ENCODE peak calls at places on chromosomes 16 and 17, in six cellular contexts. One of them, this sample, is unnamed.

GRCh38 chr16:81588326-81589081 is 143.9 kb downstream of the CMIP start:
- DNase-seq in IMR-90: no peak
- DNase-seq in right cardiac atrium: no peak
- DNase-seq in heart right ventricle: no peak
- DNase-seq in mucosa of descending colon: no peak
- DNase-seq in upper lobe of left lung: no peak
- DNase-seq in this sample: no peak

GRCh38 chr17:63150994-63151464 is 185.0 kb downstream of the TANC2 start:
- DNase-seq in IMR-90: peak; percentile 80
- DNase-seq in right cardiac atrium: no peak
- DNase-seq in heart right ventricle: no peak
- DNase-seq in mucosa of descending colon: no peak
- DNase-seq in upper lobe of left lung: no peak
- DNase-seq in this sample: no peak

GRCh38 chr17:77807746-77808441 is 150.6 kb upstream of the TNRC6C start:
- DNase-seq in IMR-90: no peak
- DNase-seq in right cardiac atrium: no peak
- DNase-seq in heart right ventricle: no peak
- DNase-seq in mucosa of descending colon: no peak
- DNase-seq in upper lobe of left lung: no peak
- DNase-seq in this sample: no peak

GRCh38 chr17:77429985-77430752 is 289.4 kb downstream of the SEC14L1 start:
- DNase-seq in IMR-90: peak; percentile 99
- DNase-seq in right cardiac atrium: peak; percentile 96
- DNase-seq in heart right ventricle: peak; percentile 97
- DNase-seq in mucosa of descending colon: peak; percentile 90
- DNase-seq in upper lobe of left lung: peak; percentile 83
- DNase-seq in this sample: peak; percentile 86

GRCh38 chr16:88703486-88704309 is 2.5 kb downstream of the RNF166 start:
- DNase-seq in IMR-90: no peak
- DNase-seq in right cardiac atrium: peak; percentile 86
- DNase-seq in heart right ventricle: peak; percentile 40
- DNase-seq in mucosa of descending colon: peak; percentile 56
- DNase-seq in upper lobe of left lung: peak; percentile 86
- DNase-seq in this sample: peak; percentile 49

GRCh38 chr17:55093358-55093757 is 124.8 kb downstream of the STXBP4 start:
- DNase-seq in IMR-90: no peak
- DNase-seq in right cardiac atrium: no peak
- DNase-seq in heart right ventricle: no peak
- DNase-seq in mucosa of descending colon: no peak
- DNase-seq in upper lobe of left lung: no peak
- DNase-seq in this sample: no peak

GRCh38 chr17:80191192-80191591 is 21.4 kb downstream of the CARD14 start:
- DNase-seq in IMR-90: no peak
- DNase-seq in right cardiac atrium: no peak
- DNase-seq in heart right ventricle: no peak
- DNase-seq in mucosa of descending colon: no peak
- DNase-seq in upper lobe of left lung: peak; percentile 72
- DNase-seq in this sample: no peak

GRCh38 chr16:17161034-17161433 is 309.7 kb downstream of the XYLT1 start:
- DNase-seq in IMR-90: no peak
- DNase-seq in right cardiac atrium: no peak
- DNase-seq in heart right ventricle: no peak
- DNase-seq in mucosa of descending colon: no peak
- DNase-seq in upper lobe of left lung: peak; percentile 37
- DNase-seq in this sample: no peak

GRCh38 chr17:9446528-9446927 is 129.1 kb downstream of the STX8 start:
- DNase-seq in IMR-90: no peak
- DNase-seq in right cardiac atrium: no peak
- DNase-seq in heart right ventricle: no peak
- DNase-seq in mucosa of descending colon: no peak
- DNase-seq in upper lobe of left lung: no peak
- DNase-seq in this sample: no peak

GRCh38 chr17:50186661-50187402 is 14.6 kb downstream of the COL1A1 start:
- DNase-seq in IMR-90: peak; percentile 82
- DNase-seq in right cardiac atrium: peak; percentile 47
- DNase-seq in heart right ventricle: no peak
- DNase-seq in mucosa of descending colon: no peak
- DNase-seq in upper lobe of left lung: peak; percentile 56
- DNase-seq in this sample: no peak

GRCh38 chr17:47281246-47281645 is 27.6 kb downstream of the ITGB3 start:
- DNase-seq in IMR-90: no peak
- DNase-seq in right cardiac atrium: no peak
- DNase-seq in heart right ventricle: no peak
- DNase-seq in mucosa of descending colon: no peak
- DNase-seq in upper lobe of left lung: no peak
- DNase-seq in this sample: no peak

GRCh38 chr17:40499551-40500189 is 1.8 kb downstream of the TNS4 start:
- DNase-seq in IMR-90: peak; percentile 60
- DNase-seq in right cardiac atrium: peak; percentile 95
- DNase-seq in heart right ventricle: peak; percentile 90
- DNase-seq in mucosa of descending colon: peak; percentile 95
- DNase-seq in upper lobe of left lung: peak; percentile 90
- DNase-seq in this sample: no peak

GRCh38 chr16:85777583-85778310 is 21.6 kb downstream of the EMC8 start:
- DNase-seq in IMR-90: peak; percentile 58
- DNase-seq in right cardiac atrium: no peak
- DNase-seq in heart right ventricle: no peak
- DNase-seq in mucosa of descending colon: no peak
- DNase-seq in upper lobe of left lung: no peak
- DNase-seq in this sample: no peak

GRCh38 chr16:84593825-84594724 is 23.8 kb downstream of the COTL1 start:
- DNase-seq in IMR-90: no peak
- DNase-seq in right cardiac atrium: peak; percentile 72
- DNase-seq in heart right ventricle: no peak
- DNase-seq in mucosa of descending colon: peak; percentile 83
- DNase-seq in upper lobe of left lung: no peak
- DNase-seq in this sample: peak; percentile 67

GRCh38 chr17:67376892-67377726 is at the start of gene PITPNC1:
- DNase-seq in IMR-90: peak; percentile 86
- DNase-seq in right cardiac atrium: peak; percentile 95
- DNase-seq in heart right ventricle: peak; percentile 89
- DNase-seq in mucosa of descending colon: peak; percentile 87
- DNase-seq in upper lobe of left lung: peak; percentile 97
- DNase-seq in this sample: peak; percentile 79

GRCh38 chr17:58200024-58200633 is 7.6 kb downstream of the EPX start:
- DNase-seq in IMR-90: peak; percentile 36
- DNase-seq in right cardiac atrium: peak; percentile 68
- DNase-seq in heart right ventricle: no peak
- DNase-seq in mucosa of descending colon: peak; percentile 50
- DNase-seq in upper lobe of left lung: no peak
- DNase-seq in this sample: peak; percentile 25

GRCh38 chr17:34579979-34580684 is 750 bp downstream of the TMEM132E start:
- DNase-seq in IMR-90: no peak
- DNase-seq in right cardiac atrium: peak; percentile 79
- DNase-seq in heart right ventricle: peak; percentile 19
- DNase-seq in mucosa of descending colon: no peak
- DNase-seq in upper lobe of left lung: peak; percentile 85
- DNase-seq in this sample: no peak

GRCh38 chr17:34182036-34182803 is 72.9 kb upstream of the CCL2 start:
- DNase-seq in IMR-90: no peak
- DNase-seq in right cardiac atrium: no peak
- DNase-seq in heart right ventricle: no peak
- DNase-seq in mucosa of descending colon: no peak
- DNase-seq in upper lobe of left lung: no peak
- DNase-seq in this sample: no peak

GRCh38 chr16:10625595-10626357 is 45.4 kb upstream of the EMP2 start:
- DNase-seq in IMR-90: peak; percentile 31
- DNase-seq in right cardiac atrium: no peak
- DNase-seq in heart right ventricle: no peak
- DNase-seq in mucosa of descending colon: no peak
- DNase-seq in upper lobe of left lung: no peak
- DNase-seq in this sample: no peak

GRCh38 chr17:5179003-5179402 is 12.7 kb downstream of the ZNF594 start:
- DNase-seq in IMR-90: no peak
- DNase-seq in right cardiac atrium: no peak
- DNase-seq in heart right ventricle: no peak
- DNase-seq in mucosa of descending colon: no peak
- DNase-seq in upper lobe of left lung: peak; percentile 30
- DNase-seq in this sample: no peak
- H3K9me3 ChIP-seq in IMR-90: peaks cover 59% of the 10 kb centered on the region
- H3K9me3 ChIP-seq in right cardiac atrium: peaks cover 27% of the 10 kb centered on the region
- H3K9me3 ChIP-seq in heart right ventricle: peaks cover 63% of the 10 kb centered on the region
- H3K9me3 ChIP-seq in mucosa of descending colon: peaks cover 92% of the 10 kb centered on the region
- H3K9me3 ChIP-seq in upper lobe of left lung: peaks cover 90% of the 10 kb centered on the region
- H3K9me3 ChIP-seq in this sample: peaks cover 37% of the 10 kb centered on the region

GRCh38 chr16:31780342-31780741 is 93.3 kb upstream of the ZNF267 start:
- DNase-seq in IMR-90: no peak
- DNase-seq in right cardiac atrium: no peak
- DNase-seq in heart right ventricle: no peak
- DNase-seq in mucosa of descending colon: no peak
- DNase-seq in upper lobe of left lung: no peak
- DNase-seq in this sample: no peak
- H3K9me3 ChIP-seq in IMR-90: peaks cover 11% of the 10 kb centered on the region
- H3K9me3 ChIP-seq in right cardiac atrium: no peaks in the 10 kb centered on the region
- H3K9me3 ChIP-seq in heart right ventricle: peaks cover 54% of the 10 kb centered on the region
- H3K9me3 ChIP-seq in mucosa of descending colon: peaks cover 95% of the 10 kb centered on the region
- H3K9me3 ChIP-seq in upper lobe of left lung: peaks cover 66% of the 10 kb centered on the region
- H3K9me3 ChIP-seq in this sample: peaks cover 19% of the 10 kb centered on the region

GRCh38 chr17:72795941-72796340 is 296.5 kb downstream of the SLC39A11 start:
- DNase-seq in IMR-90: no peak
- DNase-seq in right cardiac atrium: no peak
- DNase-seq in heart right ventricle: no peak
- DNase-seq in mucosa of descending colon: no peak
- DNase-seq in upper lobe of left lung: no peak
- DNase-seq in this sample: no peak
- H3K9me3 ChIP-seq in IMR-90: peaks cover 20% of the 10 kb centered on the region
- H3K9me3 ChIP-seq in right cardiac atrium: peaks cover 5% of the 10 kb centered on the region
- H3K9me3 ChIP-seq in heart right ventricle: peaks cover 21% of the 10 kb centered on the region
- H3K9me3 ChIP-seq in mucosa of descending colon: peaks cover 14% of the 10 kb centered on the region
- H3K9me3 ChIP-seq in upper lobe of left lung: peaks cover 23% of the 10 kb centered on the region
- H3K9me3 ChIP-seq in this sample: peaks cover 3% of the 10 kb centered on the region

GRCh38 chr17:22461460-22462145 is 769.3 kb downstream of the KCNJ18 start:
- DNase-seq in IMR-90: no peak
- DNase-seq in right cardiac atrium: no peak
- DNase-seq in heart right ventricle: no peak
- DNase-seq in mucosa of descending colon: no peak
- DNase-seq in upper lobe of left lung: no peak
- DNase-seq in this sample: no peak

GRCh38 chr17:22462461-22462860 is 770.1 kb downstream of the KCNJ18 start:
- DNase-seq in IMR-90: no peak
- DNase-seq in right cardiac atrium: no peak
- DNase-seq in heart right ventricle: no peak
- DNase-seq in mucosa of descending colon: no peak
- DNase-seq in upper lobe of left lung: no peak
- DNase-seq in this sample: no peak

GRCh38 chr17:22459331-22459952 is 767.1 kb downstream of the KCNJ18 start:
- DNase-seq in IMR-90: no peak
- DNase-seq in right cardiac atrium: no peak
- DNase-seq in heart right ventricle: no peak
- DNase-seq in mucosa of descending colon: no peak
- DNase-seq in upper lobe of left lung: peak; percentile 62
- DNase-seq in this sample: no peak

GRCh38 chr17:22459953-22460350 is 767.6 kb downstream of the KCNJ18 start:
- DNase-seq in IMR-90: no peak
- DNase-seq in right cardiac atrium: no peak
- DNase-seq in heart right ventricle: no peak
- DNase-seq in mucosa of descending colon: no peak
- DNase-seq in upper lobe of left lung: peak; percentile 60
- DNase-seq in this sample: no peak

GRCh38 chr17:22460461-22461063 is 768.2 kb downstream of the KCNJ18 start:
- DNase-seq in IMR-90: no peak
- DNase-seq in right cardiac atrium: no peak
- DNase-seq in heart right ventricle: no peak
- DNase-seq in mucosa of descending colon: no peak
- DNase-seq in upper lobe of left lung: peak; percentile 36
- DNase-seq in this sample: no peak
- H3K9me3 ChIP-seq in IMR-90: peaks cover 22% of the 10 kb centered on the region
- H3K9me3 ChIP-seq in right cardiac atrium: no peaks in the 10 kb centered on the region
- H3K9me3 ChIP-seq in heart right ventricle: no peaks in the 10 kb centered on the region
- H3K9me3 ChIP-seq in mucosa of descending colon: peaks cover 53% of the 10 kb centered on the region
- H3K9me3 ChIP-seq in upper lobe of left lung: no peaks in the 10 kb centered on the region
- H3K9me3 ChIP-seq in this sample: no peaks in the 10 kb centered on the region

DNA sequence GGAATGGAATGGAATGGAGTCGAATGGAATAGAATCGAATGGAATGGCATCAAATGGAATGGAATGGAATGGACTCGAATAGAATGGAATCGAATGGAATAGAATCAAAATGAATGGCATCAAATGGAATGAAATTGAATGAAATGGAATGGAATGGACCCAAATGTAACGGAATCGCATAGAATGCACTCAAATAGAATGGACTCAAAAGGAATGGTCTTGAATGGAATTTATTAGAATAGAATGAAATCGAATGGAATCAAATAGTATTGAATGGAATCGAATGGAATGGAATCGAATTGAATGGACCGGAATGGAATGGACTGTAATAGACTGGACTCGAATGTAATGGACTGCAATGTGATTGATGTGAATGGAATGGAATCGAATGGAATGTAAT is 501.4 kb upstream of the WSB1 start:
- DNase-seq in IMR-90: peak; percentile 55
- DNase-seq in right cardiac atrium: no peak
- DNase-seq in heart right ventricle: no peak
- DNase-seq in mucosa of descending colon: no peak
- DNase-seq in upper lobe of left lung: no peak
- DNase-seq in this sample: no peak
- H3K9me3 ChIP-seq in IMR-90: peaks cover 13% of the 10 kb centered on the region
- H3K9me3 ChIP-seq in right cardiac atrium: peaks cover 3% of the 10 kb centered on the region
- H3K9me3 ChIP-seq in heart right ventricle: peaks cover 29% of the 10 kb centered on the region
- H3K9me3 ChIP-seq in mucosa of descending colon: peaks cover 98% of the 10 kb centered on the region
- H3K9me3 ChIP-seq in upper lobe of left lung: peaks cover 12% of the 10 kb centered on the region
- H3K9me3 ChIP-seq in this sample: peaks cover 24% of the 10 kb centered on the region

GRCh38 chr16:12793120-12793889 is 10.4 kb downstream of the CPPED1 start:
- DNase-seq in IMR-90: no peak
- DNase-seq in right cardiac atrium: no peak
- DNase-seq in heart right ventricle: no peak
- DNase-seq in mucosa of descending colon: no peak
- DNase-seq in upper lobe of left lung: peak; percentile 16
- DNase-seq in this sample: no peak

GRCh38 chr16:12794486-12795399 is 8.9 kb downstream of the CPPED1 start:
- DNase-seq in IMR-90: no peak
- DNase-seq in right cardiac atrium: peak; percentile 88
- DNase-seq in heart right ventricle: peak; percentile 57
- DNase-seq in mucosa of descending colon: no peak
- DNase-seq in upper lobe of left lung: no peak
- DNase-seq in this sample: no peak

GRCh38 chr16:12788758-12789157 is 14.9 kb downstream of the CPPED1 start:
- DNase-seq in IMR-90: no peak
- DNase-seq in right cardiac atrium: no peak
- DNase-seq in heart right ventricle: no peak
- DNase-seq in mucosa of descending colon: no peak
- DNase-seq in upper lobe of left lung: no peak
- DNase-seq in this sample: no peak

GRCh38 chr16:12796498-12796897 is 7.2 kb downstream of the CPPED1 start:
- DNase-seq in IMR-90: peak; percentile 16
- DNase-seq in right cardiac atrium: no peak
- DNase-seq in heart right ventricle: no peak
- DNase-seq in mucosa of descending colon: no peak
- DNase-seq in upper lobe of left lung: no peak
- DNase-seq in this sample: no peak

DNA sequence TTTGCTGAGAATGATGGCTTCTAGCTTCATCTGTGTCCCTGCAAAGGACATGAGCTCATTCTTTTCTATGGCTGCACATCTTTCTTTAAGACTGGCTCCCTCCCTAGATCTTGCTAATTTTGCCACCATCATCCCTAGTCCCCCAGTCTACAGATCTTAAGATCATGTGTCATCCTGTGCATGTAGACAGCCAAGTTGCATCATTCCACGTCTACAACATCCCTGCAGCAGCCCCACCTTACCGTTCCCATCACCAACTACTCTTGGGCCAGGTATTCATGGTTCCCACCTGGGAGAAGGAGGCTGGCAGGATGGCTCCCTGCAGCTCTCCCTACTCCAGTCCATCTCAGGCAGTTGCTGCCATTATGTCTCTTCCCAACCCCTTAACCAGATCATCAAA is 12.3 kb downstream of the CPPED1 start:
- DNase-seq in IMR-90: no peak
- DNase-seq in right cardiac atrium: no peak
- DNase-seq in heart right ventricle: no peak
- DNase-seq in mucosa of descending colon: no peak
- DNase-seq in upper lobe of left lung: no peak
- DNase-seq in this sample: no peak
- H3K9me3 ChIP-seq in IMR-90: peaks cover 3% of the 10 kb centered on the region
- H3K9me3 ChIP-seq in right cardiac atrium: no peaks in the 10 kb centered on the region
- H3K9me3 ChIP-seq in heart right ventricle: no peaks in the 10 kb centered on the region
- H3K9me3 ChIP-seq in mucosa of descending colon: no peaks in the 10 kb centered on the region
- H3K9me3 ChIP-seq in upper lobe of left lung: no peaks in the 10 kb centered on the region
- H3K9me3 ChIP-seq in this sample: no peaks in the 10 kb centered on the region